ENCODE peak calls at places on chromosome 22, in four cellular contexts. V, A, Z and U are unnamed samples. For H3K4me1, the result is how much of the 10 kb centered on the place peaks cover.

GRCh38 chr22:30947163-30947820 is 21.3 kb downstream of the MORC2 start:
- DNase-seq in V (no peak), A (no peak), Z (no peak), U (no peak)

GRCh38 chr22:17797721-17798559 is 23.7 kb upstream of the BID start:
- DNase-seq in V (no peak), A (no peak), Z (no peak), U (no peak)

GRCh38 chr22:31241936-31242335 is 29.8 kb downstream of the LIMK2 start:
- DNase-seq in V (no peak), A (peak), Z (no peak), U (peak)

GRCh38 chr22:44157916-44158618 is 22.7 kb upstream of the PARVG start:
- DNase-seq in V (no peak), A (no peak), Z (no peak), U (no peak)

GRCh38 chr22:26573026-26573662 is 16.8 kb downstream of the TPST2 start:
- DNase-seq in V (no peak), A (peak), Z (no peak), U (peak)

GRCh38 chr22:31084811-31085492 is 3.8 kb downstream of the SMTN start:
- DNase-seq in V (peak), A (peak), Z (peak), U (peak)

GRCh38 chr22:37999236-37999635 is 14.9 kb upstream of the SOX10 start:
- DNase-seq in V (no peak), A (no peak), Z (no peak), U (no peak)

GRCh38 chr22:40006641-40007040 is 11.9 kb downstream of the FAM83F start:
- DNase-seq in V (no peak), A (no peak), Z (no peak), U (no peak)

GRCh38 chr22:17496843-17497242 is 66.5 kb upstream of the SLC25A18 start:
- DNase-seq in V (no peak), A (no peak), Z (no peak), U (no peak)

GRCh38 chr22:49209452-49210195 is 618.0 kb downstream of the BRD1 start:
- DNase-seq in V (no peak), A (no peak), Z (no peak), U (no peak)

GRCh38 chr22:17868771-17869170 is 94.5 kb upstream of the BID start:
- DNase-seq in V (no peak), A (no peak), Z (no peak), U (no peak)

GRCh38 chr22:35064664-35065063 is 1.3 kb upstream of the ISX start:
- DNase-seq in V (no peak), A (no peak), Z (no peak), U (no peak)

GRCh38 chr22:26245001-26245400 is 75.7 kb downstream of the SEZ6L start:
- DNase-seq in V (no peak), A (no peak), Z (no peak), U (no peak)

GRCh38 chr22:28820885-28821284 is 20.5 kb upstream of the XBP1 start:
- DNase-seq in V (no peak), A (no peak), Z (no peak), U (no peak)

GRCh38 chr22:38519453-38520250 is 13.5 kb upstream of the DDX17 start:
- DNase-seq in V (no peak), A (no peak), Z (no peak), U (no peak)

GRCh38 chr22:37627545-37627944 is 11.9 kb upstream of the SH3BP1 start:
- DNase-seq in V (no peak), A (no peak), Z (no peak), U (no peak)

GRCh38 chr22:50206599-50206998 is 5.8 kb downstream of the SELENOO start:
- DNase-seq in V (peak), A (peak), Z (peak), U (peak)

GRCh38 chr22:50606561-50607365 is 6.2 kb downstream of the MAPK8IP2 start:
- DNase-seq in V (no peak), A (no peak), Z (no peak), U (no peak)

GRCh38 chr22:19139001-19139356 is 5.5 kb downstream of the ESS2 start:
- DNase-seq in V (no peak), A (no peak), Z (no peak), U (no peak)

GRCh38 chr22:27504854-27505253 is 296.7 kb downstream of the MN1 start:
- DNase-seq in V (no peak), A (no peak), Z (no peak), U (no peak)

GRCh38 chr22:26431151-26431995 is 2.3 kb downstream of the ASPHD2 start:
- DNase-seq in V (no peak), A (no peak), Z (no peak), U (no peak)

GRCh38 chr22:44088976-44089570 is 65.0 kb downstream of the PARVB start:
- DNase-seq in V (no peak), A (peak), Z (no peak), U (peak)

GRCh38 chr22:31099841-31100761 is 7.3 kb downstream of the SELENOM start:
- DNase-seq in V (no peak), A (no peak), Z (no peak), U (no peak)

GRCh38 chr22:36953239-36954080 is 40.0 kb downstream of the CSF2RB start:
- DNase-seq in V (no peak), A (no peak), Z (no peak), U (no peak)

GRCh38 chr22:38267086-38267485 is 5.7 kb downstream of the TMEM184B start:
- DNase-seq in V (no peak), A (peak), Z (no peak), U (no peak)

GRCh38 chr22:35354068-35354467 is 26.8 kb upstream of the HMOX1 start:
- DNase-seq in V (no peak), A (no peak), Z (no peak), U (no peak)

GRCh38 chr22:42075277-42075676 is 1.2 kb downstream of the PHETA2 start:
- DNase-seq in V (no peak), A (no peak), Z (no peak), U (no peak)

GRCh38 chr22:27998511-27999410 is 79.7 kb upstream of the PITPNB start:
- DNase-seq in V (no peak), A (no peak), Z (no peak), U (no peak)

GRCh38 chr22:36406721-36407120 is 19.0 kb upstream of the MYH9 start:
- DNase-seq in V (no peak), A (no peak), Z (no peak), U (no peak)

GRCh38 chr22:17366830-17367229 is 2.4 kb upstream of the CECR2 start:
- DNase-seq in V (peak), A (no peak), Z (no peak), U (no peak)

GRCh38 chr22:49765091-49765771 is 62.4 kb downstream of the BRD1 start:
- DNase-seq in V (no peak), A (no peak), Z (no peak), U (no peak)

GRCh38 chr22:11066458-11067285 is 4461.3 kb upstream of the OR11H1 start:
- DNase-seq in V (no peak), A (no peak), Z (no peak), U (no peak)

GRCh38 chr22:44580176-44580575 is 82.1 kb upstream of the RTL6 start:
- DNase-seq in V (no peak), A (no peak), Z (no peak), U (no peak)

GRCh38 chr22:48748860-48749554 is 1078.7 kb downstream of the BRD1 start:
- DNase-seq in V (no peak), A (no peak), Z (no peak), U (no peak)

DNA sequence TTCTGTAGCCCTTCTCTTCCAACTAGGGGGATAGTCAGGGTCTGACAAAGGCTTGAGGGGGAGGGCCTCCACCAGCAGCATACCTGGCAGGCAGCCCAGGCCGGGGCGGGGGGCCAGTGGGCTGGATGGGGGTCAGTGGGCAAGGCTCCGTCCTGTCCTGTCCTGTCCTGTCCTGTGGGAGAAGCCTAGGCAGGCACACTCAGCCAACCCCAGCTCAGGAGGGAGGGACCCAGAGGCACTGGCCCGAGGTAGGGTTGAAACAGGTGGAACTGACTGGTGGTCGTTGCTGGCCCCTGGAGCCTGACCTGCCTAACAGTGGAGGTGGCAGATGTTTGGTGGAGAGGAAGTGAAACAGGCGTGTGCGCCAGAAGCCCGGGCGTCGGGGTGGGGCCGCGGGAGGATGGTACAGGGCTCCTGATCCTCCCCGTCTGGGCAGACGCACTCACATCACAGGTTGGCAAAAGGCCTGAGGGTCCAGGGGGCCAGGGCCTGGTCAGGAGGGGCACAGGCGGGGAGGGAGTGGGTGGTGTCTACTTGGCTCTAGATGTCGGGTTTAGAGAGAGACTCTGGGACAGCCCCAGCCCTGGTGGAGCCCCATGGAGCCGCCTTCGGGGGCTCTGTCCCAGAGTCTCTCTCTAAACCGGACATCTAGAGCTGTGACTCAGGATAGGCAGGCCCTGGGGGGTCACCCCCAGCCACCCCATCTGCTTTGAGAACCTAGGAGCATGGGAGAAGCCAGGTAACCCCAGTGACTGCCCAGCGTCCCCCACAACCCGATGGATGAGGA is 32.5 kb upstream of the GRAMD4 start:
- DNase-seq in V (no peak), A (no peak), Z (no peak), U (no peak)
- H3K4me1 ChIP-seq in V (half or more), A (under half), Z (under half), U (under half)

GRCh38 chr22:32760396-32760795 is 41.1 kb upstream of the TIMP3 start:
- DNase-seq in V (no peak), A (no peak), Z (no peak), U (no peak)

GRCh38 chr22:32760815-32761214 is 40.7 kb upstream of the TIMP3 start:
- DNase-seq in V (no peak), A (no peak), Z (no peak), U (no peak)

GRCh38 chr22:32765117-32765618 is 36.3 kb upstream of the TIMP3 start:
- DNase-seq in V (peak), A (peak), Z (no peak), U (no peak)

GRCh38 chr22:32761251-32761903 is 40.1 kb upstream of the TIMP3 start:
- DNase-seq in V (no peak), A (peak), Z (no peak), U (peak)

DNA sequence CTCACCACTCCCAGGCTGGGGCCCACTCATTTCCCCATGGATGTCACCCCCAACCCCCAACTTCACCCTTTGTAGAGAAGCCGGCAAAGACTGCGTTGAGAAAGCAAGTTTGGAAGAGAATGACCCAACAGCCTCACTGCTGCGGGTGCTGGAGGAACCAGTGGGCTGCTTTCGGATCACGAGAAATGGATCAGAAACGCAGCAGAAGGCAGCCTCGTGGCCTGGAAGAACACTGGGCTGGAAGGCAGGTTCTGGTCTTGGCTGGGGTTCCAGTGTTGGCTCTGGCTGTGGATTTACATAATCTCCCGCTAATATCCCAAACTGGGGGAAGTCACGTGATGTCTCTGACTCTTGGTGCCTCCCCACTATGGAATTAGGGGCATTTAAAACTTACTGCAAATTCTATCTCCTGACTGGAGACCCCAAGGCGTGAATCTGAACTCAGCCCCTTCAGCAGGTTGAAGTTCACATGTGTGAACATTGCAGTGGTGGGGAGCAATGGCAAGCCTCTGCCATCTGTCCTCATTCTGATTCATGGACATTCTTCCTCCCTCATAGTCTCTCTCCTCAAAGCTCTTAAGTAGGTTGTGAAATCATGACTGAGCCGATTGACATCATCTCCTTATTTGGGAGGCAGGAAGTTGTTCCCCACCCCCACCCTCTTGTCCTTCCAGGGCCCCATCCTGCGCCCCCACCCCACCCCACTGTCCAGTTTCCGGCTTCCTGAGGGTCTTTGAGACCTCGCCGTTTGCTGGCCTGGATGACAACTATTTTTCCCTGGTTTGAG is 37.0 kb upstream of the TIMP3 start:
- DNase-seq in V (peak), A (peak), Z (no peak), U (peak)
- H3K4me1 ChIP-seq in V (under half), A (under half), Z (under half), U (under half)

GRCh38 chr22:22165936-22166710 is 78.5 kb upstream of the VPREB1 start:
- DNase-seq in V (no peak), A (no peak), Z (no peak), U (no peak)
- H3K4me1 ChIP-seq in V (under half), A (under half), Z (under half), U (under half)

GRCh38 chr22:24067587-24068376 is 56.7 kb downstream of the CABIN1 start:
- DNase-seq in V (no peak), A (no peak), Z (no peak), U (no peak)
- H3K4me1 ChIP-seq in V (under half), A (under half), Z (under half), U (under half)

DNA sequence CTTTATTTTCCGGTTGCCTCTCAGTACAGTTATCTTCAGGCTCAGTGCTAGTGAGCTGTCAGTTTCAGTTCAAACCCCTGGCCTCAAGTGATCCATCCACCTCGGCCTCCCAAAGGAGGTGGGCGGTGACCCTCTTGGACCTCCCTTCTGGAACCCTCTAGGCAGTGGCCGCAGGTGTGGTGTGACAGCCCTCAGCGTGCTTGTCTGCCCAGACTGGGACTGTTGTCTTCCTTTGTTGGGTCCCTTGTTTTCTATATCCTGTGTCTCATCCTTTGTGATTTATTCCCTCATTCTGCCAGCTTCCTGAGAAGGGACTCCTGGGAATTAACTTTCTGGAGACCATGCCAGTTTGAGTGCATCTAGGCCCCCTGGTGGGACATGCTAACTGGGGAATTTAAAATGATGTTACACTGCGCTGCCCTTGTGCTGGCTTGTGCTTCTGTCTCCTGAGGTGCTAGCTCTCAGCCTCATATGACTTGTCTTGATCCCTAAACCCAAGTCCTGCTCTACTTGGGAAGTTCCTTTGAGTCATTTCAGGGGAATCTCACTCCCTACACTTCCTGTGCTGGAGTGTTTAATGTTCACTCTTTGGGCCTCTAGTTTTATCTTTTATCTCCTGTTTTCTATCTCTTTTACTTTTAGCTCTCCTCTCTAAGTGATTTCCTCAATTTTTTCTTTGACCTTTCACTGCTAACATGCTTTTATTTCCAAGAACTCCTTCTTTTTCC is 19.4 kb downstream of the MED15 start:
- DNase-seq in V (no peak), A (peak), Z (no peak), U (peak)
- H3K4me1 ChIP-seq in V (under half), A (under half), Z (under half), U (half or more)

GRCh38 chr22:47354668-47355387 is 592.4 kb downstream of the TBC1D22A start:
- DNase-seq in V (no peak), A (no peak), Z (no peak), U (no peak)
- H3K4me1 ChIP-seq in V (under half), A (under half), Z (under half), U (under half)